ENCODE peak calls at places on chromosomes 1 and 21, in seven cellular contexts. H is brain microvascular endothelial cell, C is endodermal cell, G is IMR-90, A is colonic mucosa, P is lower lobe of right lung, L is A549. Z is an unnamed sample.

GRCh38 chr1:36123357-36123756 is 1.7 kb downstream of the COL8A2 start:
- DNase-seq in H (no peak), C (no peak), G (no peak), A (no peak), P (peak), L (no peak), Z (no peak)

GRCh38 chr1:225482489-225482950 is 54.7 kb upstream of the LBR start:
- DNase-seq in H (no peak), C (no peak), G (peak), A (no peak), P (no peak), L (no peak), Z (no peak)

GRCh38 chr1:231049121-231049979 is 9.3 kb upstream of the FAM89A start:
- DNase-seq in H (no peak), C (no peak), G (no peak), A (no peak), P (no peak), L (peak), Z (no peak)

GRCh38 chr21:20822559-20823133 is 175.6 kb upstream of the NCAM2 start:
- DNase-seq in H (no peak), C (no peak), G (no peak), A (no peak), P (no peak), L (no peak), Z (no peak)

GRCh38 chr21:17921579-17922530 is 102.7 kb upstream of the C21orf91 start:
- DNase-seq in H (peak), C (no peak), G (peak), A (no peak), P (no peak), L (no peak), Z (peak)

GRCh38 chr1:226091461-226091860 is 28.9 kb downstream of the H3-3A start:
- DNase-seq in H (no peak), C (no peak), G (no peak), A (no peak), P (no peak), L (no peak), Z (no peak)

GRCh38 chr1:1954831-1955441 is 35.9 kb upstream of the TMEM52 start:
- DNase-seq in H (no peak), C (peak), G (no peak), A (no peak), P (no peak), L (no peak), Z (no peak)

GRCh38 chr1:2558861-2559260 is 2.7 kb downstream of the TNFRSF14 start:
- DNase-seq in H (no peak), C (no peak), G (no peak), A (no peak), P (no peak), L (no peak), Z (no peak)

GRCh38 chr21:43025636-43026180 is 49.9 kb downstream of the CBS start:
- DNase-seq in H (peak), C (no peak), G (peak), A (no peak), P (no peak), L (no peak), Z (no peak)

GRCh38 chr1:200296091-200296661 is 113.7 kb downstream of the ZNF281 start:
- DNase-seq in H (no peak), C (no peak), G (no peak), A (no peak), P (no peak), L (peak), Z (no peak)

GRCh38 chr1:53371851-53372250 is 44.0 kb upstream of the LRP8 start:
- DNase-seq in H (no peak), C (peak), G (no peak), A (no peak), P (no peak), L (no peak), Z (no peak)

GRCh38 chr1:59703226-59703917 is 111.4 kb upstream of the HOOK1 start:
- DNase-seq in H (peak), C (no peak), G (no peak), A (no peak), P (no peak), L (no peak), Z (no peak)

GRCh38 chr1:147618077-147618569 is 52.2 kb downstream of the ACP6 start:
- DNase-seq in H (no peak), C (no peak), G (peak), A (no peak), P (no peak), L (no peak), Z (no peak)

GRCh38 chr1:208418667-208419066 is 174.5 kb upstream of the PLXNA2 start:
- DNase-seq in H (no peak), C (no peak), G (no peak), A (no peak), P (no peak), L (no peak), Z (no peak)

GRCh38 chr1:71106658-71107322 is 26.0 kb upstream of the ZRANB2 start:
- DNase-seq in H (no peak), C (no peak), G (no peak), A (no peak), P (no peak), L (no peak), Z (no peak)

GRCh38 chr21:46049890-46050650 is 47.8 kb upstream of the COL6A2 start:
- DNase-seq in H (no peak), C (no peak), G (no peak), A (no peak), P (peak), L (no peak), Z (no peak)

GRCh38 chr1:228081578-228082259 is 789 bp upstream of the ARF1 start:
- DNase-seq in H (no peak), C (peak), G (no peak), A (no peak), P (peak), L (no peak), Z (no peak)

GRCh38 chr1:31152181-31152768 is 86.8 kb upstream of the PUM1 start:
- DNase-seq in H (peak), C (no peak), G (peak), A (no peak), P (no peak), L (peak), Z (peak)

GRCh38 chr1:219713981-219714381 is 101.1 kb upstream of the ZC3H11B start:
- DNase-seq in H (no peak), C (no peak), G (no peak), A (no peak), P (no peak), L (no peak), Z (no peak)

GRCh38 chr1:41485605-41486004 is 1.1 kb upstream of the EDN2 start:
- DNase-seq in H (peak), C (peak), G (peak), A (no peak), P (peak), L (peak), Z (no peak)
- H3K27ac ChIP-seq in H (no peak), C (no peak), G (no peak), A (no peak), P (no peak), L (peak), Z (peak)

GRCh38 chr1:179311149-179311700 is 17.6 kb downstream of the SOAT1 start:
- DNase-seq in H (no peak), C (no peak), G (no peak), A (no peak), P (no peak), L (no peak), Z (no peak)
- TF ChIP-seq CTCF in H (no peak), C (no peak), G (no peak), A (no peak), P (no peak), L (no peak), Z (no peak)

GRCh38 chr1:94855307-94855700 is 35.1 kb downstream of the SLC44A3 start:
- DNase-seq in H (no peak), C (no peak), G (peak), A (peak), P (no peak), L (no peak), Z (no peak)

GRCh38 chr1:94856868-94857267 is 36.7 kb downstream of the SLC44A3 start:
- DNase-seq in H (no peak), C (no peak), G (no peak), A (no peak), P (no peak), L (no peak), Z (no peak)

GRCh38 chr1:94858276-94858675 is 38.1 kb downstream of the SLC44A3 start:
- DNase-seq in H (no peak), C (no peak), G (peak), A (no peak), P (peak), L (no peak), Z (peak)

GRCh38 chr1:94854458-94855306 is 34.5 kb downstream of the SLC44A3 start:
- DNase-seq in H (peak), C (peak), G (peak), A (peak), P (peak), L (peak), Z (peak)

GRCh38 chr1:94856004-94856403 is 35.8 kb downstream of the SLC44A3 start:
- DNase-seq in H (no peak), C (no peak), G (no peak), A (peak), P (no peak), L (no peak), Z (no peak)
- H3K27ac ChIP-seq in H (no peak), C (no peak), G (no peak), A (peak), P (peak), L (peak), Z (no peak)

GRCh38 chr1:41277371-41277994 is 35.4 kb upstream of the SCMH1 start:
- DNase-seq in H (no peak), C (no peak), G (no peak), A (no peak), P (no peak), L (no peak), Z (no peak)

GRCh38 chr1:41272601-41273000 is 30.5 kb upstream of the SCMH1 start:
- DNase-seq in H (no peak), C (no peak), G (no peak), A (no peak), P (no peak), L (no peak), Z (no peak)

GRCh38 chr1:41278076-41278475 is 36.0 kb upstream of the SCMH1 start:
- DNase-seq in H (no peak), C (no peak), G (no peak), A (no peak), P (no peak), L (no peak), Z (no peak)

GRCh38 chr1:41274827-41275519 is 32.9 kb upstream of the SCMH1 start:
- DNase-seq in H (no peak), C (no peak), G (no peak), A (no peak), P (no peak), L (no peak), Z (no peak)

GRCh38 chr1:41275831-41276230 is 33.7 kb upstream of the SCMH1 start:
- DNase-seq in H (no peak), C (no peak), G (no peak), A (no peak), P (no peak), L (no peak), Z (no peak)
- TF ChIP-seq CTCF in H (no peak), C (no peak), G (no peak), A (no peak), P (no peak), L (no peak), Z (no peak)

GRCh38 chr1:232380556-232380955 is 249.4 kb downstream of the SIPA1L2 start:
- DNase-seq in H (no peak), C (no peak), G (no peak), A (no peak), P (no peak), L (no peak), Z (no peak)

GRCh38 chr1:232380131-232380530 is 249.8 kb downstream of the SIPA1L2 start:
- DNase-seq in H (no peak), C (no peak), G (no peak), A (no peak), P (no peak), L (no peak), Z (no peak)

GRCh38 chr1:232378266-232379041 is 251.5 kb downstream of the SIPA1L2 start:
- DNase-seq in H (no peak), C (no peak), G (no peak), A (no peak), P (no peak), L (no peak), Z (no peak)

GRCh38 chr1:232376632-232377493 is 253.1 kb downstream of the SIPA1L2 start:
- DNase-seq in H (no peak), C (no peak), G (no peak), A (no peak), P (no peak), L (no peak), Z (no peak)

GRCh38 chr1:232377494-232377770 is 252.5 kb downstream of the SIPA1L2 start:
- DNase-seq in H (peak), C (no peak), G (peak), A (peak), P (no peak), L (peak), Z (peak)
- H3K27ac ChIP-seq in H (no peak), C (no peak), G (no peak), A (no peak), P (no peak), L (no peak), Z (no peak)

Z was measured in RWPE1.